ENCODE peak calls at places on chromosome 17, in ten cellular contexts. G is upper lobe of left lung, I is lung, V is psoas muscle, M is ascending aorta, S is IMR-90, P is sigmoid colon, K is thoracic aorta, L is OCI-LY7, U is PC-3. J is an unnamed sample.

GRCh38 chr17:39781028-39781800 is 43.5 kb downstream of the GRB7 start:
- DNase-seq in G (no peak), I (no peak), V (no peak), M (no peak), S (no peak), P (no peak), K (no peak), L (no peak), U (no peak), J (no peak)

GRCh38 chr17:78395186-78395585 is 16.7 kb downstream of the PGS1 start:
- DNase-seq in G (no peak), I (no peak), V (no peak), M (no peak), S (no peak), P (no peak), K (no peak), L (no peak), U (no peak), J (no peak)

GRCh38 chr17:38421224-38421841 is 6.9 kb upstream of the ARHGAP23 start:
- DNase-seq in G (no peak), I (no peak), V (no peak), M (peak; percentile 81), S (peak; percentile 69), P (peak; percentile 73), K (no peak), L (no peak), U (no peak), J (no peak)

GRCh38 chr17:74280093-74280513 is 6.1 kb downstream of the DNAI2 start:
- DNase-seq in G (peak; percentile 32), I (no peak), V (no peak), M (no peak), S (no peak), P (no peak), K (no peak), L (no peak), U (no peak), J (no peak)

GRCh38 chr17:70327279-70327678 is 157.9 kb downstream of the KCNJ2 start:
- DNase-seq in G (no peak), I (no peak), V (no peak), M (no peak), S (no peak), P (no peak), K (no peak), L (no peak), U (no peak), J (no peak)

GRCh38 chr17:49830605-49831004 is 17.3 kb downstream of the TAC4 start:
- DNase-seq in G (no peak), I (no peak), V (no peak), M (peak; percentile 2), S (no peak), P (no peak), K (no peak), L (no peak), U (peak; percentile 47), J (peak; percentile 35)

GRCh38 chr17:49548506-49549310 is 27.0 kb upstream of the NXPH3 start:
- DNase-seq in G (no peak), I (no peak), V (peak; percentile 72), M (peak; percentile 65), S (peak; percentile 30), P (no peak), K (no peak), L (no peak), U (peak; percentile 62), J (no peak)

GRCh38 chr17:64773836-64774761 is 112.0 kb upstream of the SMURF2 start:
- DNase-seq in G (peak; percentile 88), I (peak; percentile 85), V (peak; percentile 63), M (peak; percentile 60), S (peak; percentile 75), P (no peak), K (no peak), L (peak; percentile 70), U (peak; percentile 96), J (peak; percentile 82)

GRCh38 chr17:77308768-77309726 is 168.3 kb downstream of the SEC14L1 start:
- DNase-seq in G (peak; percentile 43), I (no peak), V (no peak), M (no peak), S (peak; percentile 74), P (peak; percentile 84), K (no peak), L (no peak), U (peak; percentile 73), J (no peak)

GRCh38 chr17:7313890-7314718 is 1.1 kb downstream of the GPS2 start:
- DNase-seq in G (no peak), I (no peak), V (no peak), M (no peak), S (peak; percentile 38), P (no peak), K (no peak), L (peak; percentile 27), U (peak; percentile 6), J (no peak)

GRCh38 chr17:67657596-67657995 is 60.1 kb upstream of the NOL11 start:
- DNase-seq in G (no peak), I (no peak), V (no peak), M (no peak), S (no peak), P (no peak), K (no peak), L (no peak), U (no peak), J (no peak)

GRCh38 chr17:73342057-73342522 is 30.3 kb upstream of the CDC42EP4 start:
- DNase-seq in G (peak; percentile 82), I (peak; percentile 49), V (no peak), M (peak; percentile 80), S (peak; percentile 88), P (peak; percentile 98), K (peak; percentile 21), L (no peak), U (peak; percentile 48), J (peak; percentile 68)

GRCh38 chr17:56389356-56389755 is 204.1 kb upstream of the NOG start:
- DNase-seq in G (no peak), I (no peak), V (no peak), M (no peak), S (no peak), P (no peak), K (no peak), L (no peak), U (no peak), J (no peak)

GRCh38 chr17:60804831-60805230 is 127.2 kb downstream of the BCAS3 start:
- DNase-seq in G (no peak), I (no peak), V (no peak), M (no peak), S (peak; percentile 24), P (no peak), K (no peak), L (no peak), U (peak; percentile 71), J (no peak)

GRCh38 chr17:8632087-8632486 is 1.6 kb upstream of the MYH10 start:
- DNase-seq in G (no peak), I (no peak), V (no peak), M (no peak), S (no peak), P (no peak), K (no peak), L (peak; percentile 13), U (no peak), J (peak; percentile 8)

GRCh38 chr17:38358586-38359513 is 7.2 kb downstream of the SOCS7 start:
- DNase-seq in G (no peak), I (no peak), V (no peak), M (no peak), S (no peak), P (no peak), K (no peak), L (no peak), U (no peak), J (no peak)

DNA sequence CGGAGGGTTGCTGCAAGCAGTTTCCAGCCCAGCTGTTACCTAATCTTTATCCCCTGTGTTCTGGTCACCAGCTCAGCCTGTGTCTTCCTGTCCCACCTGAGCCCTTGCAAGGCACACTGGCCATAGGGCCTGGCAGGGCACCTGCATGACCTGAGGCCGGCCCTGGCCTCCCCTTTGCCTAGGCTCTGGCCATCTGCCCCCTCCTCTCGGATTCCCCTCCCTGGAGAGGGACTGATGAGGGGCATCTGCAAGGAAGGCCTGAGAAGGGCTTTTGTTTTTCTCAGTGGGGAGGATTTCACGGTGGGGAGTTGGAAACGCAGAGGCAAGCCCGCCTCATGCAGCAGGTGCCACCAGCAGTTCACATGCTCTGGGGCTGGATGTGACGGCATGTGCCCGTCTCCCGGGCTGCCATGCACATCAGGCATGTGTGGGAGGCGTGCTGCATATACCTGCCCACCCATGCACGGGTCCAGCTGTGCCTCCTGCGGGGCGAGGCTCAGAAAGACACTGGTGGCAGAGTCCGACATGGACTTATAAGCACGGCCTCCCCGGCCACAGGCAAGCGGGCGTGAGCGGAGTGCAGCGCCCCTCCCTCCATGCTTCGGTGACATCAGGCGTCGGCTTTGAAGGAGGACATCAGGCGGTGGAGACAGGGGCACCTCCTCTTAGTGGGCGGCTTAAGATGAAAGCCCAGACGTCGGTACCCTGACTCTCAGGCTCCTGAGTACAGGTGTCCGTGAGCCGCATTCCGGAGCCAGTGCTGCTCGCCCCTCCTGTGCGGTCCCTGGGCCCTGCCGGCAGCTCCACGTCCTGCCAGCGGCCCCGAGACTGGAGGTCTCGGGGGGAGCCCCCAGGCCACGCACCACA is 16.5 kb downstream of the ASPSCR1 start:
- DNase-seq in G (no peak), I (no peak), V (peak; percentile 39), M (no peak), S (no peak), P (no peak), K (no peak), L (no peak), U (no peak), J (no peak)
- H3K27ac ChIP-seq in G (no peak overlapping the region), I (no peak overlapping the region), V (no peak overlapping the region), M (no peak overlapping the region), S (no peak overlapping the region), P (no peak overlapping the region), K (no peak overlapping the region), L (no peak overlapping the region), U (no peak overlapping the region), J (no peak overlapping the region)

GRCh38 chr17:20092292-20092867 is 83.2 kb downstream of the SPECC1 start:
- DNase-seq in G (no peak), I (no peak), V (no peak), M (no peak), S (no peak), P (no peak), K (no peak), L (no peak), U (peak; percentile 18), J (no peak)
- H3K4me1 ChIP-seq in G (no peaks in the 10 kb centered on the region), I (no peaks in the 10 kb centered on the region), V (peaks cover 7% of the 10 kb centered on the region), M (peaks cover 67% of the 10 kb centered on the region), S (no peaks in the 10 kb centered on the region), P (no peaks in the 10 kb centered on the region), K (peaks cover 31% of the 10 kb centered on the region), L (no peaks in the 10 kb centered on the region), U (peaks cover 6% of the 10 kb centered on the region), J (no peaks in the 10 kb centered on the region)

GRCh38 chr17:44759916-44760243 is 1.1 kb downstream of the ADAM11 start:
- DNase-seq in G (no peak), I (no peak), V (no peak), M (no peak), S (no peak), P (no peak), K (no peak), L (no peak), U (no peak), J (no peak)
- TF ChIP-seq CTCF in G (no peak), I (no peak), V (no peak), M (no peak), S (no peak), P (no peak), K (no peak), L (no peak), U (no peak), J (no peak)

DNA sequence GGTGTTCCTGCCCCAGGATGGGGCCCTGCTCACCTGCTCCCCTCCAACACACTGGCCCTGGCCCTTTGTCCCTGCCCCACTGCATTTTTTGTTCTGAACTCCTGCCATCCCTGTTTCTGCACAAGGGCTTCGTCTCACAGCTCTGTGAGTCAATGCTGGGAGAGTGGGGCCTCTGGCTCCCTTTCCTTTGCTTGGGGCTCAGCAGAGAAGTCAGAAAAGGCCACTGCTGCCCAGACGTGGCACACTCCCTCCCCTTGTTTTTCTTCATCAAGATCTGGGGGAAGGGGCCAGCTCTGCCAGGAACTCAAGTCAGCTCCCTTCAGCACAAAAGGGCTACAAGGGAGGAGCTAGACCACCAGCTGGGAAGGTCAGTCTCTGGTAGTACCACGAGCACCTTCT is 8.9 kb downstream of the PROCA1 start:
- DNase-seq in G (no peak), I (no peak), V (no peak), M (no peak), S (no peak), P (no peak), K (no peak), L (no peak), U (no peak), J (no peak)
- H3K27ac ChIP-seq in G (no peak overlapping the region), I (no peak overlapping the region), V (no peak overlapping the region), M (no peak overlapping the region), S (no peak overlapping the region), P (no peak overlapping the region), K (no peak overlapping the region), L (no peak overlapping the region), U (no peak overlapping the region), J (no peak overlapping the region)